ENCODE peak calls at places on chromosomes 13 and 19, in five cellular contexts. P is H9, B is IMR-90, K is neuronal stem cell, G is mesendoderm. Z is an unnamed sample.

GRCh38 chr13:19794552-19795143 is 11.9 kb upstream of the PSPC1 start:
- DNase-seq in P (peak), G (peak), B (no peak), K (no peak), Z (no peak)

GRCh38 chr13:112054616-112055015 is 12.3 kb upstream of the SOX1 start:
- DNase-seq in K (no peak), G (no peak), B (no peak), P (no peak), Z (no peak)

GRCh38 chr13:46571189-46571901 is 18.4 kb downstream of the LRCH1 start:
- DNase-seq in P (no peak), K (no peak), B (peak), G (peak), Z (peak)

GRCh38 chr13:36819811-36820140 is 754 bp downstream of the RFXAP start:
- DNase-seq in K (peak), G (peak), B (peak), P (peak), Z (peak)

GRCh38 chr13:109779876-109780516 is 6.4 kb downstream of the IRS2 start:
- DNase-seq in P (no peak), B (no peak), K (no peak), G (no peak), Z (no peak)

GRCh38 chr13:96958286-96958891 is 35.9 kb downstream of the OXGR1 start:
- DNase-seq in K (peak), P (no peak), B (peak), G (peak), Z (peak)

GRCh38 chr19:55044286-55044685 is 6.2 kb upstream of the GP6 start:
- DNase-seq in B (no peak), P (no peak), K (no peak), G (no peak), Z (no peak)

GRCh38 chr13:80337706-80338105 is 3.2 kb downstream of the SPRY2 start:
- DNase-seq in P (no peak), G (no peak), K (no peak), B (no peak), Z (peak)

GRCh38 chr13:35925669-35926068 is 205.5 kb downstream of the DCLK1 start:
- DNase-seq in P (no peak), K (no peak), B (peak), G (no peak), Z (no peak)

GRCh38 chr19:35928507-35928906 is 7.7 kb upstream of the LRFN3 start:
- DNase-seq in K (no peak), P (no peak), B (no peak), G (no peak), Z (no peak)

GRCh38 chr19:35931874-35932202 is 4.3 kb upstream of the LRFN3 start:
- DNase-seq in K (no peak), B (no peak), G (no peak), P (no peak), Z (no peak)

GRCh38 chr19:35935911-35936737 is at the start of gene LRFN3:
- DNase-seq in P (peak), K (peak), G (peak), B (peak), Z (peak)

GRCh38 chr19:35931161-35931873 is 4.9 kb upstream of the LRFN3 start:
- DNase-seq in P (peak), G (peak), K (peak), B (peak), Z (peak)

GRCh38 chr19:35932291-35932936 is 3.8 kb upstream of the LRFN3 start:
- DNase-seq in B (no peak), G (no peak), P (no peak), K (no peak), Z (no peak)
- H2BK120ac ChIP-seq in B (no peak), G (no peak), P (no peak), K (no peak), Z (no peak)

GRCh38 chr19:44749318-44749717 is 810 bp downstream of the BCL3 start:
- DNase-seq in G (no peak), K (no peak), B (no peak), P (no peak), Z (no peak)

GRCh38 chr19:44748426-44749254 is at the start of gene BCL3:
- DNase-seq in B (no peak), K (no peak), P (no peak), G (no peak), Z (peak)

GRCh38 chr19:44746946-44747738 is 1.4 kb upstream of the BCL3 start:
- DNase-seq in G (peak), B (peak), K (peak), P (peak), Z (peak)

GRCh38 chr19:44746616-44746945 is 1.9 kb upstream of the BCL3 start:
- DNase-seq in K (no peak), P (no peak), G (no peak), B (no peak), Z (no peak)

DNA sequence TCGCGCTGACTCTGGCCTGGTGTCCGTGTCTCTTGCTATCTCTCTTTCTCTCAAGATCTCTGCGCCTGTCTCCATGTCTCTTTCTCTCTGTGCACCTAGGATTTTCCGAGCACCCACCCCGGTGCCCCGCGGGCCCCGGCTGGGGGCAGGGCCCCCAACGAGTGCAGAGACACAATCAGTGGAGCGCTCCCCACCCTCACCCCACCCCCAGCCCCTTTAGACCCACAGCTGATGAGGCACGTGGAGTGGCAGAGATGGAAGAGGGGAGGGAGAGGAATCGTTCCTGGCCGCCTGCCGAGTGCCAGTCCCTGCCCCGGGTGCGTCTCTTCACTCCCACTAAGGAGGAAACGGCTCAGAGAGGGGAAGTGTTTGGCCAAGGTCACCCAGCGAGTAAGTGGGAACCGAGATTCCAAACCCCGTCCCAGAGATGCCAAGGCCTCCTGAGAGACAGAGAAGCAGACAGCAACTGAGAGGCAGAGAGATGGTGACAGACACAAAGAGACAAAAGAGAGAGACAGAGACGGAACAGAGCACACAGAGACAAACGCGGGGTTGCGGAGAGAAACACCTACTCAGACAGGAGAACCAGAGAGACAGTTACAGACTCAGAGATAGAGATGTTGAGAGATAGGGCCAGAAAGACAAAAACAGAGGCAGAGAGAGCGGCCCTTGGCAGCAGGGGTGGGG is 626 bp upstream of the BCL3 start:
- DNase-seq in B (peak), G (peak), P (peak), K (no peak), Z (peak)
- H3K18ac ChIP-seq in B (peak), G (peak), P (no peak), K (peak), Z (peak)

DNA sequence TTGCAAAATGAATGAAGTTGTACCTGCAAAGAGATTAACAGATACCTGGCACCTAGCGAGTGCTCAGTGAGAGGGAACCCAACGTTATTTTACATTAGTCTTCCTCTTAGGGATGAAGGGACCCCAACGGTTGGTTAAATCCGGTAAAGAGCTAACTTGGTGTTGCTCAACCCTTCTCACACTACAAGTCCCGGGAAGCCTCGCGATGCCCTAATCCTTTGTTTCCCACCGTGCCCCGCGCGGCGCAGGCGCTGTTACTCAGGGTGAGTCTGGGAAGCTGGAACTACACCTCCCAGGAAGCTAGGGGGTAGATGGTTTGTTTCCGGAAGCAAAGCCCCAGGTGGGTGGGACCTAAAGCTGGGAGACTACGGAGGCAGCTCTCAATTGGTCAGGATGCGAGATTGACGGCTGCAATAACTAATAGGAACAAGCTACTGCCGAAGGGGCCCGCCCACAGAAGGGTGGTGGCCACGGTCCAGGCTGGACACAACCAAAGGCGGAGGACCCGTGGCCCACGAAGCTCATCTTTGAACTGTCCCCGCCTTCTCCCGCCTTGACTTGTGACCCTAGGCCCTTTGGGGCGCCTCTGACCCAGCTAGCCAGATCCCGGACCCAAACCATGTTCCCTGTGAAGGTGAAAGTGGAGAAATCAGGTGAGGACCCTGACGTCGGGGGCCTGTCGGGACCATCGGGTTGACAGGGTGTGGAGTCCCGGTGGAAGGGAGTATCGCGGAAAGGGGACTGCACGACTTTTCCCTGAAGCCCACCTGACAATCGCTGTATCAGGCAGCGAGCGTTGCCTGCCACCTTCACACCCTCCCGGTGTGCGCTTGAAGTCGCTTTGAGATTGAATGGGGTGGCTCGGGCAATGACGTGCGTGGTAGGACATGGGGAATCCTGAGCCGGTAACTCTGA is at the start of gene LIN37:
- DNase-seq in P (peak), B (peak), K (peak), G (peak), Z (peak)
- H2BK120ac ChIP-seq in P (no peak), B (peak), K (no peak), G (no peak), Z (no peak)

GRCh38 chr13:25908390-25908789 is 143.4 kb downstream of the SHISA2 start:
- DNase-seq in B (no peak), P (no peak), G (peak), K (peak), Z (no peak)
- H3K18ac ChIP-seq in B (no peak), P (no peak), G (no peak), K (no peak), Z (no peak)

GRCh38 chr19:884420-885211 is 8.4 kb downstream of the MED16 start:
- DNase-seq in P (no peak), B (no peak), K (no peak), G (no peak), Z (no peak)
- H2BK120ac ChIP-seq in P (no peak), B (no peak), K (no peak), G (no peak), Z (no peak)

DNA sequence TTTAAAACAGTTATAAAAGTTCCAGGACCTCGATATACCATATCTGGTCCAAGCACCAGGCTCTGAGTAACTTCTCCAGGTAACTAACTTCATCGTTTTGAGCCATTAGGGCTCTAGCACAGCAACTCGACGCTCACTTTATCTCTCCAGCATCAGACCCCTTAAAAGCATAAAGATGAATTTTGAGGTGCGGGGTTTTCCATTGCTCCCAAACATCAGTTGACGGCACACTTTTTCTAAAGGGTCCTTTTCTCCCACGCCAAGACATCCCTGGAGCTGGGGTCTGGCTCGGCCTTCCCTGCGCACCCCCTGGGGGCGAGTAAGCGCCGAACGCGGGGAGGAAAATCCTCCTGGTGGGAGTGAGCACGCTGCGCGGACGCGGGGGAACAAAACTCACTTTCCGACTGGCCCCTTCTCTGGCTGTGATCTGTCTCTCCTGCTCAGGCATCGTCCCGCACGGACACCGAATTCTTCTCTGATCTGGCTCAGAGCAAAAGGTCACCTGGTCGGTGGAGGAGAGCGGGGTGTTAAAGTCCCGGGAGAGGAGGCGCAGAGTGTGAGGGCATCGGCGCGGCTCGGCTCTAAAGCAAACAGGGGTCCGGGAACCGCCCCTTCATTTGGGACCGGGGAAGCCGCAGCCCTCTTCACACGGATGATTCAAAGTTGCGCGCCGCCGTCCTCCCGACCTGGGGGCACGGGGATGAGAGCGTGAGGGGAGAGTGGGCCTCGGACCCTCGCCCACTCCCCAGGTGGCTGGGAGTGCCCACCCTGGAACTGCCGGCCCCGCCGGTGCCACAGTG is at the start of gene ATP7B:
- DNase-seq in B (no peak), P (peak), K (peak), G (peak), Z (peak)
- H3K18ac ChIP-seq in B (no peak), P (no peak), K (peak), G (no peak), Z (peak)

GRCh38 chr19:7494416-7495098 is 5.7 kb upstream of the PEX11G start:
- DNase-seq in K (no peak), P (no peak), G (peak), B (no peak), Z (peak)

GRCh38 chr19:7486923-7487322 is 1.9 kb downstream of the PEX11G start:
- DNase-seq in G (no peak), B (no peak), K (no peak), P (no peak), Z (no peak)

GRCh38 chr19:7488736-7489353 is at the start of gene PEX11G:
- DNase-seq in K (peak), B (peak), P (peak), G (peak), Z (peak)

GRCh38 chr19:7492142-7493055 is 3.6 kb upstream of the PEX11G start:
- DNase-seq in G (no peak), K (no peak), B (no peak), P (no peak), Z (peak)

GRCh38 chr19:7489609-7490044 is 792 bp upstream of the PEX11G start:
- DNase-seq in P (no peak), G (peak), K (no peak), B (no peak), Z (no peak)
- H2BK120ac ChIP-seq in P (peak), G (no peak), K (no peak), B (no peak), Z (no peak)

GRCh38 chr19:18304194-18304495 is 18.7 kb downstream of the LSM4 start:
- DNase-seq in P (no peak), B (no peak), G (no peak), K (no peak), Z (no peak)
- H3K18ac ChIP-seq in P (no peak), B (peak), G (no peak), K (peak), Z (peak)

Z was measured in mesenchymal stem cell.